ENCODE peak calls at places on chromosomes 1 and 21, in six cellular contexts. D is body of pancreas; O is CD8-positive, alpha-beta T cell; K is cardiac muscle cell; G is brain microvascular endothelial cell; E is WTC11. R is an unnamed sample.

GRCh38 chr1:89812992-89813391 is 7.8 kb upstream of the LRRC8D start:
- DNase-seq in D (no peak), O (no peak), K (peak), G (no peak), E (no peak), R (no peak)

GRCh38 chr1:53130598-53130877 is 11.9 kb downstream of the SLC1A7 start:
- DNase-seq in D (no peak), O (no peak), K (no peak), G (no peak), E (no peak), R (no peak)

GRCh38 chr1:201667479-201667878 is 128.6 kb downstream of the NAV1 start:
- DNase-seq in D (no peak), O (no peak), K (no peak), G (no peak), E (no peak), R (no peak)

GRCh38 chr21:44049606-44050005 is 37.5 kb downstream of the TRAPPC10 start:
- DNase-seq in D (no peak), O (no peak), K (no peak), G (no peak), E (no peak), R (no peak)

GRCh38 chr1:93255222-93256079 is 74.9 kb downstream of the CCDC18 start:
- DNase-seq in D (no peak), O (no peak), K (peak), G (peak), E (no peak), R (no peak)

GRCh38 chr1:166079276-166079675 is 87.5 kb downstream of the FAM78B start:
- DNase-seq in D (no peak), O (no peak), K (no peak), G (no peak), E (no peak), R (no peak)

GRCh38 chr1:203267347-203267846 is 37.9 kb upstream of the BTG2 start:
- DNase-seq in D (peak), O (peak), K (peak), G (peak), E (peak), R (peak)

GRCh38 chr1:178055779-178056471 is 38.0 kb upstream of the RASAL2 start:
- DNase-seq in D (no peak), O (no peak), K (peak), G (peak), E (no peak), R (no peak)

GRCh38 chr1:175152006-175152652 is 40.4 kb downstream of the KIAA0040 start:
- DNase-seq in D (peak), O (peak), K (peak), G (peak), E (peak), R (peak)

GRCh38 chr1:42239555-42239954 is 75.0 kb upstream of the GUCA2A start:
- DNase-seq in D (no peak), O (no peak), K (no peak), G (no peak), E (no peak), R (no peak)

GRCh38 chr1:82813351-82813750 is 1012.6 kb downstream of the ADGRL2 start:
- DNase-seq in D (no peak), O (no peak), K (no peak), G (no peak), E (no peak), R (no peak)

GRCh38 chr1:213985181-213986019 is 2.4 kb upstream of the PROX1 start:
- DNase-seq in D (no peak), O (no peak), K (no peak), G (no peak), E (peak), R (peak)

DNA sequence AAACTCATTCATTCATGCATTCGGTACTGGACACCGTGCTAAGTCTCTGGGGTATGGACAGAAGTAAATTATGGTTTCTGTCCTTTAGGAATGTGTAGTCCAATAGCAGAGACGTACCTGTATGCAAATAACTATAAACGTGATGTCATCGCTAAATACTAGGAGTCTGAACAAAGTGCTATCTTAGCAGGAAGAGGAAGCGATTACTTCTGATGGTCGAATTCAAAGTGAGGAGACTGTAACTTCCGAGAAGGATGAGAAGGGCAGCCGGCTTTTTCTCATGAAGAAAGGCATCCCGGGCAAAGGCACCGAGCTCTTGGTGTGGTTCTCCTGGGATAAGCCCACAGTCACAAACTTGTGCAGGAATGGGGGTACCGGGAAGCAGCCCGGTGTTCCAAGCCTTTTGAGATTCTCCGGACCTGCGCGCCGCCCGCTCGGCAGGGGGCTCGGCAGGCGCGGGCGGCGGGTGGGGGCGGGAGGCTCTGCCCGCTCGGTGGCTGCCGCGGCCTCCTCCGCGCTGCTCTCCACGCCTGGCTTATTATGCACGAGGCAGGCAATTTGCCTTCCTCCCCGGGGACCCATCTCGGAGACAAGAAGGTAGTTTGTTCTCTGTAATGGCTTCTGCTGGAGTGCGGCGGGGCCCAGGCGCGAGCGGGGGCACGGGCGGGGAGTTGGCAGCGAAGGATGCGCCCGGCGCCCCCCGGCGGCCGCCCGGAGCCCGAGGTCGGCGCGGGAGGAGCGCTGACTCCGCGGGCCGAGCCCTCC is 67.5 kb upstream of the CD1D start:
- DNase-seq in D (peak), O (no peak), K (peak), G (no peak), E (peak), R (peak)
- TF ChIP-seq CTCF in D (peak), O (no peak), K (peak), G (peak), E (peak), R (peak)

DNA sequence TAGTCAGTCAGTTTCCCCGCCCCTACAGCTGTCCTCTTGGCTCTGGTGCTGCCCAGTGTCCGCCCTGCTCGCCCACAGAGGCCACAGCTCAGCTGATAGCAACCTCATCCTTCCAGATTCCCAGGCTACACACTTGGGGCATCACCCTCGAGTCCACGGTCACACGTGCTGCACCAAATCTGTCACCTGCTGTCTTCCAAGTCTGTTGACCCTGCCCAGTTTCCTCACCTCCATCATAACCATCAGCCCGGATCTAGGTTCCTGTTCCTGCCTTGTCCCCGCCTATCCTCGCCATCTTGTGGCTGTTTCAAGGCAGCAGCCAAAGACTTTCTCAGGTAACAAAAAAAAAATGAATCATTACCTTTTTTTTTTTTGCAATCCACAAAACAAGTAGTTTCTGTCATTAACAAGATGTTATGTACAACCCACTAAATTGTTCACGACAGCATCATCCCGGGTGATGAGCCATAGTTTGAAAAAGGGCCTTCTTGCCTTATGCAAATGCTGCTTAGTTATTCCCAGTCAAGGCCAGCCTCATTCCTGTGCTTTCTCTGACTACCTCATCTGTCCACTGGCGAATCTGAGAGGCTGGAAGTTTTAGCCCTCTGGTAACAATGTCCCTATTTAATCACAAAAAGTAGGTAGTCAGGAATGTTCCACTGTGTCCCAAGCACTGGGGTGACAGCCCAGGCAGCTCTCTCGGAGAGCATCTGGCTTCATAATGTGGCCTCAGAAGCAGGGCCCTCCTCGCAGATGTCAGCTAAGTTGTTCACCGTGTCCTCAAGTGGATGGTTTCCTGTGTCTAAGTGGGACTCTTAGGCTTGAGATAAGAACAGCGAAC is 4.9 kb upstream of the MIIP start:
- DNase-seq in D (no peak), O (no peak), K (peak), G (peak), E (no peak), R (no peak)
- TF ChIP-seq CTCF in D (no peak), O (no peak), K (peak), G (peak), E (no peak), R (no peak)

GRCh38 chr1:26692211-26692792 is 3.5 kb upstream of the ARID1A start:
- DNase-seq in D (peak), O (peak), K (peak), G (peak), E (peak), R (peak)
- TF ChIP-seq CTCF in D (peak), O (no peak), K (peak), G (peak), E (no peak), R (no peak)

DNA sequence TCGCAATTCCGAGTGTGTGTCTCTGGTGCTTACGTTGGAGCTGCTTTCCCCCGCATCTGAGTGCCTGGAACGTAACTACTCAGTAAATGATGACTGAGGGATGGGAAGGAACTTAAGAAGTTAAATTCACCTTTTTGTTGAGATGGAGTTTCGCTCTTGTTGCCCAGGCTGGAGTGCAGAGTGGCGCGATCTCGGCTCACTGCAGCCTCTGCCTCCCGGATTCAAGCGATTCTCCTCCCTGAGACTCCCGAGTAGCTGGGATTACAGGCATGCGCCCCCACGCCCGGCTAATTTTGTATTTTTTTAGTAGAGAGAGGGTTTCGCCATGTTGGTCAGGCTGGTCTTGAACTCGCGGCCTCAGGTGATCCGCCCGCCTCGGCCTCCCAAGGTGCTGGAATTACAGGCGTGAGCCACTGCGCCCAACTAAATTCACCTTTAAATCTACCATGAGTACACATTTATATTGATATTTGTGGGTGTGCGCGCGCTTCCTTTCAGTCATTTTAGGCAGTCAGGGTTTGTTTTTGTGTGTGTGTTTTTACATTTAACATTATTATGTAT is 877 bp downstream of the NDUFS5 start:
- DNase-seq in D (peak), O (no peak), K (no peak), G (no peak), E (no peak), R (no peak)
- TF ChIP-seq CTCF in D (no peak), O (no peak), K (no peak), G (no peak), E (no peak), R (no peak)

GRCh38 chr1:24252185-24252584 is 65.1 kb upstream of the IFNLR1 start:
- DNase-seq in D (no peak), O (no peak), K (no peak), G (no peak), E (no peak), R (no peak)

GRCh38 chr1:24254783-24255182 is 64.4 kb upstream of the GRHL3 start:
- DNase-seq in D (no peak), O (no peak), K (no peak), G (no peak), E (no peak), R (no peak)

GRCh38 chr1:24255226-24255625 is 63.9 kb upstream of the GRHL3 start:
- DNase-seq in D (no peak), O (no peak), K (no peak), G (no peak), E (no peak), R (no peak)

GRCh38 chr1:24251501-24251900 is 64.4 kb upstream of the IFNLR1 start:
- DNase-seq in D (no peak), O (no peak), K (no peak), G (no peak), E (no peak), R (no peak)

GRCh38 chr1:24253569-24253968 is 65.6 kb upstream of the GRHL3 start:
- DNase-seq in D (no peak), O (no peak), K (no peak), G (no peak), E (peak), R (no peak)
- TF ChIP-seq CTCF in D (no peak), O (no peak), K (peak), G (no peak), E (no peak), R (no peak)

GRCh38 chr1:75711846-75712245 is 12.7 kb upstream of the ACADM start:
- DNase-seq in D (no peak), O (no peak), K (no peak), G (no peak), E (no peak), R (no peak)
- TF ChIP-seq CTCF in D (no peak), O (no peak), K (no peak), G (no peak), E (no peak), R (no peak)

GRCh38 chr1:65063025-65063424 is 85.0 kb upstream of the AK4 start:
- DNase-seq in D (no peak), O (no peak), K (no peak), G (no peak), E (no peak), R (no peak)
- TF ChIP-seq CTCF in D (no peak), O (peak), K (no peak), G (no peak), E (no peak), R (no peak)

DNA sequence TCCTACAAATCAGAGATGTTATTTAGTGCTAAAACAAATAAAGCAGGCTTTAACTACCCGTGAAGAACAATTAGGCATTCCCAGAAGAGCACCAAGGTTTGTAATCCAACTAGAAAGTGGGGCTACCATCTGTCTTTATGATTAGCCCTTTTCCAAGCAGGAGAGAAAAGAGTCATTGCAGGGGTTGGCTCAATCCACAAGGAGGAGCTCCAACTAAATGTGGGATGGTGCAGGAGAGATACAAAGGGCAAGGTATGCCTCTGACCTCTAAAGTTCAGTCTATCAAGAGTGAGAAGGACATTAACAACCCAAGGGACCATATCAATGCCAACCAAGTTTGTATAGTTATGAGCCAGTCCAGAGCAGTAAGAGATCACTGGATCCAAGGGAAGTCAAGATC is 382.7 kb upstream of the DUSP10 start:
- DNase-seq in D (no peak), O (no peak), K (no peak), G (no peak), E (no peak), R (no peak)
- TF ChIP-seq CTCF in D (no peak), O (no peak), K (peak), G (peak), E (peak), R (no peak)

GRCh38 chr1:100930494-100930893 is 34.6 kb downstream of the SLC30A7 start:
- DNase-seq in D (no peak), O (no peak), K (no peak), G (no peak), E (no peak), R (no peak)

GRCh38 chr1:100927276-100927675 is 31.4 kb downstream of the SLC30A7 start:
- DNase-seq in D (no peak), O (peak), K (no peak), G (no peak), E (no peak), R (no peak)

GRCh38 chr1:100924991-100925390 is 29.1 kb downstream of the SLC30A7 start:
- DNase-seq in D (no peak), O (no peak), K (no peak), G (no peak), E (no peak), R (no peak)

GRCh38 chr1:100926240-100926639 is 30.4 kb downstream of the SLC30A7 start:
- DNase-seq in D (no peak), O (no peak), K (no peak), G (no peak), E (no peak), R (no peak)

GRCh38 chr1:100928128-100928527 is 32.2 kb downstream of the SLC30A7 start:
- DNase-seq in D (no peak), O (no peak), K (no peak), G (no peak), E (no peak), R (no peak)
- TF ChIP-seq CTCF in D (no peak), O (no peak), K (no peak), G (peak), E (no peak), R (no peak)